ENCODE peak calls at places on chromosomes 13 and 19, in nine cellular contexts. D is choroid plexus epithelial cell, S is body of pancreas, M is transverse colon, R is tibial nerve, U is foreskin fibroblast, W is prostate gland, K is adrenal gland, L is suprapubic skin. N is an unnamed sample.

GRCh38 chr19:45278087-45278486 is 27.0 kb downstream of the MARK4 start:
- DNase-seq in D (no peak), S (no peak), M (no peak), R (no peak), U (no peak), W (no peak), K (no peak), L (no peak), N (no peak)

GRCh38 chr13:98648676-98649075 is 71.8 kb upstream of the STK24 start:
- DNase-seq in D (no peak), S (no peak), M (peak), R (no peak), U (peak), W (no peak), K (no peak), L (no peak), N (no peak)

GRCh38 chr13:41418027-41418426 is 39.3 kb upstream of the RGCC start:
- DNase-seq in D (peak), S (no peak), M (no peak), R (no peak), U (peak), W (no peak), K (no peak), L (no peak), N (peak)

GRCh38 chr13:109396266-109396665 is 390.1 kb downstream of the IRS2 start:
- DNase-seq in D (peak), S (no peak), M (no peak), R (no peak), U (no peak), W (no peak), K (no peak), L (no peak), N (no peak)

GRCh38 chr19:30788105-30788765 is 416.1 kb downstream of the ZNF536 start:
- DNase-seq in D (no peak), S (no peak), M (no peak), R (peak), U (no peak), W (no peak), K (no peak), L (no peak), N (no peak)

GRCh38 chr13:70191034-70191433 is 82.8 kb upstream of the KLHL1 start:
- DNase-seq in D (no peak), S (no peak), M (no peak), R (no peak), U (no peak), W (no peak), K (no peak), L (no peak), N (no peak)

GRCh38 chr19:48806818-48807589 is 3.8 kb downstream of the BCAT2 start:
- DNase-seq in D (peak), S (peak), M (peak), R (no peak), U (peak), W (no peak), K (no peak), L (no peak), N (no peak)

GRCh38 chr19:35977446-35978222 is 17.4 kb upstream of the SDHAF1 start:
- DNase-seq in D (no peak), S (no peak), M (no peak), R (no peak), U (no peak), W (no peak), K (no peak), L (no peak), N (no peak)

GRCh38 chr19:45558399-45558878 is 26.2 kb downstream of the OPA3 start:
- DNase-seq in D (peak), S (peak), M (peak), R (peak), U (peak), W (peak), K (peak), L (no peak), N (no peak)

GRCh38 chr19:35822579-35822978 is 9.9 kb upstream of the PRODH2 start:
- DNase-seq in D (no peak), S (no peak), M (no peak), R (no peak), U (no peak), W (no peak), K (no peak), L (no peak), N (no peak)

GRCh38 chr13:29754486-29754806 is 96.0 kb downstream of the UBL3 start:
- DNase-seq in D (peak), S (no peak), M (no peak), R (no peak), U (peak), W (no peak), K (no peak), L (no peak), N (no peak)

GRCh38 chr19:44512326-44513298 is 12.3 kb upstream of the ZNF180 start:
- DNase-seq in D (peak), S (no peak), M (peak), R (no peak), U (peak), W (no peak), K (no peak), L (no peak), N (no peak)

GRCh38 chr19:45243144-45243732 is 2.0 kb downstream of the EXOC3L2 start:
- DNase-seq in D (no peak), S (no peak), M (no peak), R (no peak), U (no peak), W (no peak), K (no peak), L (no peak), N (no peak)

GRCh38 chr13:29472317-29472961 is 123.0 kb downstream of the SLC7A1 start:
- DNase-seq in D (peak), S (peak), M (peak), R (peak), U (peak), W (peak), K (peak), L (no peak), N (no peak)

GRCh38 chr13:30526612-30527217 is 61.0 kb upstream of the HMGB1 start:
- DNase-seq in D (peak), S (no peak), M (no peak), R (no peak), U (peak), W (no peak), K (no peak), L (no peak), N (no peak)

GRCh38 chr19:39568604-39569003 is 28.6 kb upstream of the EID2 start:
- DNase-seq in D (peak), S (no peak), M (no peak), R (no peak), U (peak), W (no peak), K (no peak), L (no peak), N (no peak)

GRCh38 chr13:30751183-30751933 is 16.0 kb downstream of the ALOX5AP start:
- DNase-seq in D (no peak), S (peak), M (no peak), R (no peak), U (no peak), W (no peak), K (no peak), L (no peak), N (no peak)

GRCh38 chr13:24692541-24692940 is 12.3 kb downstream of the ATP12A start:
- DNase-seq in D (peak), S (no peak), M (no peak), R (peak), U (peak), W (no peak), K (no peak), L (no peak), N (no peak)

GRCh38 chr19:35710784-35711723 is 6.7 kb downstream of the ZBTB32 start:
- DNase-seq in D (no peak), S (no peak), M (no peak), R (no peak), U (no peak), W (no peak), K (no peak), L (no peak), N (no peak)

GRCh38 chr19:29753190-29753933 is 38.3 kb upstream of the C19orf12 start:
- DNase-seq in D (no peak), S (no peak), M (no peak), R (no peak), U (no peak), W (no peak), K (no peak), L (no peak), N (no peak)

GRCh38 chr19:5343848-5344247 is 3.2 kb upstream of the PTPRS start:
- DNase-seq in D (peak), S (no peak), M (no peak), R (no peak), U (peak), W (no peak), K (no peak), L (no peak), N (peak)

GRCh38 chr19:10112037-10112751 is 701 bp downstream of the P2RY11 start:
- DNase-seq in D (peak), S (no peak), M (peak), R (no peak), U (peak), W (no peak), K (no peak), L (no peak), N (no peak)

DNA sequence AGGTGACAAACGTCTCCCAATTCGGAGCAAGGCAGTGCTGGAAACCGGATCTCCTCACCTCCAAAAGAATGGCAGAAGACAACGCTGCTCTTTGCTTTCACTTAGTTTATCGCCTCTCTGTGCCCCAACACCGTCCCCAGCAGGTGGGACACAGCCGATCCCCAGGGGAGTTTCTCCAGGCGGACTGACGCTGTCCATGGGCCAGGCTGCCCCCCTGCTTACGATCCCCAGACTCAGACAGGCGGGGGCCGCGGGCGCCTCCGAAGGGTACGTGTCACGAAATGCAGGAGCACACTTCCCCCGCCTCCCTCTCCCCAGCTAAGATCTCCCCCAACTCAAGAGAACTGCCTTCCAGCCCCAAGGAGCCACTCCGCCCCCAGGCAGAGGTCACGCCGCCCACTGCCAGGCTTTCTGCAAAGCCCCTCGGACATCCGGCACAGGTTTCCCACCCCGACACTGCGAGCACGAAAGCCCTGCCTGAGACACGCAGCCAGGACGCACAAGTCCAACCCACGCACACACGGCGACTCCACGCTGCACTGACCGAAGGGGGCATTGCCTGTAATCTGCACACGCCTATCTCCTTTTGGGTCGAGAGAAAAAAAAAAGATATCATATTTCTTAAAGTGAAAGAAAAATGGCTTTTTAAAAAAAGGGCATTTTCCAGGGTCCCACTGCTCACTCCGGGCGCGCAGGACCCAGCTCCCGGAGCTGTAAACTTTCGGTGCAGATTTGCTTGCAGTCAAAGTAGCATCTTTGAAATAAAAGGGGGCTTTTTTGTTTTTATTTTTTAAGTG is 1.9 kb downstream of the SPRY2 start:
- DNase-seq in D (peak), S (peak), M (peak), R (peak), U (peak), W (peak), K (peak), L (peak), N (peak)
- TF ChIP-seq CTCF in D (peak), S (peak), M (peak), R (peak), U (peak), W (no peak), K (peak), L (no peak), N (peak)

GRCh38 chr13:113863511-113864302 is at the start of gene GAS6:
- DNase-seq in D (peak), S (peak), M (peak), R (no peak), U (peak), W (peak), K (peak), L (peak), N (no peak)

GRCh38 chr13:113861433-113862030 is 2.3 kb downstream of the GAS6 start:
- DNase-seq in D (no peak), S (no peak), M (no peak), R (no peak), U (peak), W (no peak), K (peak), L (peak), N (no peak)

GRCh38 chr13:113860579-113861432 is 3.1 kb downstream of the GAS6 start:
- DNase-seq in D (peak), S (peak), M (peak), R (no peak), U (no peak), W (no peak), K (peak), L (peak), N (no peak)

GRCh38 chr13:113862766-113863510 is 938 bp downstream of the GAS6 start:
- DNase-seq in D (peak), S (peak), M (peak), R (no peak), U (peak), W (no peak), K (peak), L (peak), N (no peak)

GRCh38 chr13:113862191-113862765 is 1.6 kb downstream of the GAS6 start:
- DNase-seq in D (no peak), S (no peak), M (no peak), R (no peak), U (peak), W (no peak), K (peak), L (peak), N (no peak)
- H3K4me3 ChIP-seq in D (peak), S (peak), M (peak), R (peak), U (peak), W (peak), K (no peak), L (peak), N (peak)

DNA sequence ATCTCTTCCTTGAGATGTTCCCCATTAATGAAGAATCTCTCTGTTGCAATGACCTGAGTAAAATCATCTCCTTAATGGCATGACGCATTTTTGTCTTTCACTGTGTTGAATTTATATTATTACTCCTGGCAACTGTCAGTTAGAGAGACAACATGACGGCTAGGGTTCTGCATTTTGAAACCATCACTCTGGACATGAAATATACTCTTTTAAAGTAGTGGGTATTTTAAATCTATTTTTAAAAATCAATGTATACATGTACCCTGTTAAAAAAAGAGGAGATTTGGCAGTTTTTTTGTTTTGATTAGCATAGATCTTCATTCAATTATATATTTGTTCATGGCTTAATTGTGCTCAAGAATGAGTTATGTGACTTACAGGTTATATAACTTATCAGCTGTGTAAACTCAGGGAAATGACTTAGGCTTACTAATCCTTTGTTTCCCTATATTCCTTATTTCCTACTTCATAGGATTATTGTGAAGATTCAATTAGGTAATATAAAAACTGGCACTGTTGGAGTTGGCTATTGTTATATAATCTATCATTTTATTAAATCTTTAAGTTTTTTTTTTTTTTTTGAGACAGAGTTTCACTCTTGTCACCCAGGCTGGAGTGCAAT is 632.0 kb upstream of the SPRY2 start:
- DNase-seq in D (no peak), S (no peak), M (no peak), R (no peak), U (no peak), W (no peak), K (no peak), L (no peak), N (no peak)
- TF ChIP-seq CTCF in D (no peak), S (no peak), M (no peak), R (no peak), U (no peak), W (no peak), K (no peak), L (no peak), N (no peak)

GRCh38 chr13:49113526-49114286 is 106.4 kb upstream of the MLNR start:
- DNase-seq in D (peak), S (no peak), M (no peak), R (no peak), U (peak), W (no peak), K (no peak), L (no peak), N (no peak)
- H3K4me3 ChIP-seq in D (peak), S (no peak), M (no peak), R (no peak), U (no peak), W (no peak), K (no peak), L (no peak), N (no peak)